ENCODE peak calls at places on chromosomes 13 and 19, in six cellular contexts. J is thoracic aorta; G is tibial artery; V is CD8-positive, alpha-beta memory T cell; Y is CD4-positive, CD25-positive, alpha-beta regulatory T cell; A is Peyer's patch. O is an unnamed sample. For H3K27me3, the result is how much of the 10 kb centered on the place peaks cover.

GRCh38 chr13:55727683-55728082 is 1413.0 kb upstream of the PRR20A start:
- DNase-seq in V (no peak), A (no peak), Y (no peak), G (no peak), J (no peak), O (no peak)

GRCh38 chr19:6677924-6678689 is 8.1 kb upstream of the TNFSF14 start:
- DNase-seq in Y (peak), G (no peak), V (peak), J (no peak), A (peak), O (peak)

GRCh38 chr13:112814905-112815585 is 125.2 kb downstream of the ATP11A start:
- DNase-seq in Y (no peak), J (no peak), V (no peak), G (no peak), A (no peak), O (no peak)

GRCh38 chr19:42461700-42462324 is 19.1 kb upstream of the CXCL17 start:
- DNase-seq in A (no peak), Y (no peak), J (no peak), V (no peak), G (no peak), O (no peak)

GRCh38 chr19:55362990-55363716 is at the start of gene GARIN5B:
- DNase-seq in G (no peak), Y (no peak), A (no peak), J (no peak), V (no peak), O (no peak)

GRCh38 chr19:29266001-29266400 is 53.0 kb upstream of the UQCRFS1 start:
- DNase-seq in J (no peak), Y (no peak), A (no peak), G (no peak), V (no peak), O (no peak)

GRCh38 chr19:40612831-40613668 is 11.9 kb downstream of the LTBP4 start:
- DNase-seq in J (no peak), G (no peak), A (peak), Y (peak), V (peak), O (no peak)

GRCh38 chr13:97720881-97721280 is 232.6 kb upstream of the IPO5 start:
- DNase-seq in Y (no peak), G (no peak), J (no peak), A (no peak), V (no peak), O (no peak)

GRCh38 chr13:45446181-45446580 is 18.6 kb upstream of the COG3 start:
- DNase-seq in J (no peak), Y (no peak), A (no peak), G (no peak), V (no peak), O (no peak)

GRCh38 chr13:95378603-95379002 is 77.4 kb upstream of the ABCC4 start:
- DNase-seq in Y (no peak), J (no peak), V (no peak), G (no peak), A (no peak), O (no peak)

GRCh38 chr13:52847682-52848432 is 583 bp downstream of the PCDH8 start:
- DNase-seq in V (no peak), A (no peak), J (no peak), G (no peak), Y (no peak), O (no peak)

GRCh38 chr13:94251801-94252200 is 227.7 kb downstream of the DCT start:
- DNase-seq in J (no peak), Y (no peak), G (no peak), V (no peak), A (no peak), O (no peak)

GRCh38 chr13:102726430-102726829 is 31.6 kb upstream of the METTL21C start:
- DNase-seq in V (no peak), G (no peak), A (no peak), Y (peak), J (no peak), O (no peak)

GRCh38 chr19:33064778-33065550 is at the start of gene RHPN2:
- DNase-seq in V (peak), Y (peak), A (peak), G (no peak), J (no peak), O (peak)

GRCh38 chr19:43950834-43951626 is at the start of gene ZNF221:
- DNase-seq in G (peak), V (peak), A (peak), J (peak), Y (peak), O (peak)

GRCh38 chr13:93079294-93079693 is 147.3 kb upstream of the GPC6 start:
- DNase-seq in V (no peak), G (no peak), A (no peak), J (no peak), Y (no peak), O (no peak)

GRCh38 chr19:38120471-38121030 is 103.5 kb downstream of the DPF1 start:
- DNase-seq in G (no peak), J (no peak), A (no peak), Y (no peak), V (no peak), O (no peak)

GRCh38 chr13:99647593-99647980 is 146.3 kb downstream of the TM9SF2 start:
- DNase-seq in A (no peak), J (no peak), G (no peak), V (no peak), Y (no peak), O (no peak)

GRCh38 chr19:56066152-56067023 is 54.7 kb downstream of the ZNF787 start:
- DNase-seq in Y (peak), V (peak), J (no peak), G (peak), A (peak), O (peak)

GRCh38 chr19:31979362-31979761 is 366.0 kb upstream of the ZNF507 start:
- DNase-seq in V (no peak), Y (no peak), G (no peak), J (no peak), A (no peak), O (no peak)

GRCh38 chr13:64488731-64489130 is 2741.4 kb downstream of the PCDH9 start:
- DNase-seq in G (no peak), J (no peak), Y (no peak), A (no peak), V (no peak), O (no peak)

GRCh38 chr19:35533822-35534521 is 716 bp downstream of the GAPDHS start:
- DNase-seq in Y (peak), V (no peak), G (no peak), A (no peak), J (no peak), O (peak)

GRCh38 chr19:56332695-56333094 is 18.1 kb upstream of the ZSCAN5A start:
- DNase-seq in G (no peak), Y (no peak), V (no peak), A (no peak), J (no peak), O (no peak)

GRCh38 chr19:1290245-1290698 is 4.6 kb downstream of the EFNA2 start:
- DNase-seq in A (no peak), J (no peak), G (no peak), Y (no peak), V (no peak), O (no peak)

GRCh38 chr19:1293782-1294621 is 8.3 kb downstream of the EFNA2 start:
- DNase-seq in V (no peak), G (no peak), Y (no peak), A (no peak), J (no peak), O (no peak)

GRCh38 chr19:1292419-1293151 is 6.9 kb downstream of the EFNA2 start:
- DNase-seq in V (no peak), G (no peak), Y (no peak), A (no peak), J (no peak), O (no peak)

GRCh38 chr19:1290699-1291651 is 5.3 kb downstream of the EFNA2 start:
- DNase-seq in A (peak), Y (no peak), J (no peak), G (no peak), V (no peak), O (no peak)

DNA sequence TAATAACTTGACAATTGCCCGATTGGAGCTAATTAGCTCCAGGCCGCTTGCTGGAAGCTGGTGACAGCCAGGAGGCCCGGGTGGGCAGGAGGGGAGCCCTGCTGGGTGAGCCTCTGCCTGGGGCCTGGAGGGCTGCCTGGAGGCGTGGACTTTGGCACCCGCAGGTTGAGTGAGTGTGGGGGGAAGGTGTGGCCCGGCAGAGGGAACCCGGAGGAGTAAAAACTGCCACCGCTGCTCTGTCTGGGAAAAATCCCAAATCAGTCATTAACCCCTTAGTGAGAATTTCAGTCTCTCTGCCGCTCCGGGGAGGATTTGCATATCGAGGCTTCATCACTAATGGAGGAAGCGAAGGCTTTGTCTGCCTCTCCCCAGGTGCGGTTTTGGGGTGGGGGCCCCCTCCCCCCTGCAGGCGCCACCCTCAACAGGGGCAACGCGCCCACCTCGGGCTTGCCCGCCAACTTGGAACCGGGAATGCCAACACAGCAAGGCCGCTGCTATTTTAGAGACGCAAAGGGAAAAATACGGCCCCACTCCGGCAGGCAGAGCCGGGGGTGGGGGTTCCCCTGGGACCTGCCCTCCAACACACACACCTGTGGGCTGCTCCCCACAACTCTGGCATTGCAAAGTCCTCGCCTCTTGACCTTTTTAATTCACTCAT is 6.2 kb downstream of the EFNA2 start:
- DNase-seq in V (no peak), G (no peak), J (no peak), A (peak), Y (no peak), O (peak)
- H3K27me3 ChIP-seq in V (under half), G (half or more), J (under half), A (under half), Y (under half), O (under half)

DNA sequence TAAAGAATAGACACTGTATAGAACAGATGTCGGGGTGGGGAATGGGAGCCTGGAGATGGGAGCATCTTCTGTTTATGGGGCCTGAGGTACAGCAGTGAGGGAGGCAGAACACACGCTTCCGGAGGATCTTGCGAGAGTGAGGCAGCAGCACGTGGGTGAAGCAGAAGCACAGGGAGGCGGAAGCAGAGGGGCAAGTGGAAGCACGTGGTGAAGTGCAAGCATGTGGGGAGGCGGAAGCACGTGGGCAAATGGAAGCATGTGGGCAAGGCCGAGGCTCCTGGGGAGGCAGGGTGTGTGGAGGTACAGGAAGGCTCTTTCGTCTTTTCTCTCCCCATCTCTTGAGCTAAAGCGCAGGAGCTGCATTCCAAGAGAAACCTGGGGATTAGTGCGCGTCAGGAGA is 198.4 kb downstream of the ATP8A2 start:
- DNase-seq in G (no peak), A (no peak), V (no peak), Y (no peak), J (no peak), O (no peak)
- H3K27me3 ChIP-seq in G (under half), A (under half), V (under half), Y (under half), J (under half), O (under half)

DNA sequence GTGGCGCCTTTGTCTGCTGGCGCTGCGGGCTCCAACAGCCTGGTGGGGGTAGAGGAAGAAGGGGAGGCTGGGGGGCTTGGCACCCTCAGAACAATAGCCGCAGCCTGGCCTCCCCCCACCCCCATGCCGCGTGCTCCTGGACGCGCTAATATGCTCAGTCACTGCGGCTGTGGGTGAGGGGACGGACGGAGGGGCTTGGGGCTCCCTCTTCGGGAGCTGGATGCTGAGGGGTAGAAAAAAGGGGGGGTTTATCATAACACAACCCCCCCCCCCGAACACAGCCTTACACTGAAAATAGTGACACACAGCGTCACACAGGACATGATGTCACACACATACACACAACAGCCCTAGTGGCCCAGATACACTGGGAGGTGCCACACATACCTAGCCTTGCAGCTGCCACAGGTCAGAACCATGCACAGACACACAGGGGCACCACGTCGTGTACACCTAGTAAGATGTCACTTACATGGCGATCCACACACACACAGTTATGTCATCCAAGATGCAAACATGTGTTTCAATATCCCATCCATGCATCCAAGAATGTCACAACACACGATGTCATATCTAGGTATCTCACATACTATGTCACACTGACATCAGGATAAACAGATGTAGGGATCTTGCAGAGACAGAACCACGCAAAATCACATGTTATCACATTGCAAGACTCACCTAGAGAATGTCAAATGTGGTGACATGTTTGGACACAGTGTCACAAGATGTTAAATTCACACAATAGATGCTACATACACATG is 760 bp downstream of the MAST1 start:
- DNase-seq in G (no peak), V (peak), A (no peak), J (no peak), Y (peak), O (no peak)
- H3K27me3 ChIP-seq in G (half or more), V (half or more), A (under half), J (half or more), Y (under half), O (under half)

GRCh38 chr13:78595458-78595818 is 7.9 kb downstream of the POU4F1 start:
- DNase-seq in V (no peak), G (no peak), Y (no peak), A (no peak), J (no peak), O (no peak)

GRCh38 chr13:78596701-78597550 is 6.4 kb downstream of the POU4F1 start:
- DNase-seq in G (no peak), Y (no peak), A (no peak), V (no peak), J (no peak), O (no peak)

GRCh38 chr13:78593652-78594494 is 9.5 kb downstream of the POU4F1 start:
- DNase-seq in G (no peak), J (no peak), Y (no peak), V (no peak), A (no peak), O (no peak)

GRCh38 chr13:78598382-78598781 is 5.0 kb downstream of the POU4F1 start:
- DNase-seq in Y (no peak), V (no peak), J (no peak), A (no peak), G (no peak), O (no peak)

DNA sequence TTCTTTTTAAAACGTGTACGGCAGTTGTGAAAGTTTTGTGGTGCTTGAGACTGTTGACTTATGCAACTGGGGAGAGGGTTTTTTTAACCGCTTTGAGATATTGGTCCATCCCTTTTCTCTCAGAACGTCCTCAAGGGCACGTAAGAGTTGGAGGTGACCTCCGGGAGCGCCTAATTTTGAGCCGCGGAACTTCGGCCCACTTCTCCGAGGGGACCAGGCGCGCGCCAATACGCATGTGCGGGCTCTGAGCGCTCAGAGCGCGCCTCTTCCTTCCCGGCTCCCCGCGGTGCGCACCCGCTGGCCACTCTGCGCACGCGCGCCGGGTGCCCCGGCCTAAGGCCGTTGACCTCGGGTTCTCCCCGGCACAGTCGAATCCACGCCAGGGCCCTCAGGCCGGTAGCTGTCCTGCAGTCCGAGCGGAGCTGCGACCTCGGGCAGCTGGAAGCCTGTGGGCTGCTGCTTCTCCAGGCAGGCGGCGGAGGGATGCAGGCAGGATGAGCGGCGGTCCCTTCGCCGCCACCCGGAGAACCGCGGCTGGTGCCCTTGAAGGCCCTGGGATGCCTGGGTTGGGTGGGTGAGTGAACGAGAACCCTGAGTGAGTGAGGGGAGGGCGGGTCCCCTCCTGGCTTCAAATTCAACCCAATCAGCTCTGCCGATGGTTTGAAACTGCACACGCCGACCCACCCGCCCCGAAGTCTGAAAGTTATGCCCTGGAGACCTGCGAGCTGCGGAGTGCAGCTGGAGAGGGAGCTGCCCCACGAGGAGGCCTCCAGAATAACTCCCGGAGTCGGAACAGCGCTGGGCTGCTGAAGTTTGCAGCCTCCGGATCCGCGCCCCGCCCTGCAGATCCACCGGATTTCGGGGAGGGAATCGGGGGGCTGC is 7.3 kb downstream of the POU4F1 start:
- DNase-seq in G (no peak), V (no peak), A (no peak), J (no peak), Y (peak), O (peak)
- H3K27me3 ChIP-seq in G (half or more), V (half or more), A (under half), J (under half), Y (half or more), O (under half)

GRCh38 chr19:13507053-13507611 is 853 bp upstream of the CACNA1A start:
- DNase-seq in V (no peak), Y (no peak), A (no peak), G (no peak), J (no peak), O (no peak)
- H3K27me3 ChIP-seq in V (under half), Y (under half), A (under half), G (half or more), J (under half), O (under half)

GRCh38 chr19:53992211-53992610 is 774 bp downstream of the CACNG6 start:
- DNase-seq in J (no peak), G (no peak), A (no peak), Y (no peak), V (no peak), O (no peak)

GRCh38 chr19:53991224-53992113 is at the start of gene CACNG6:
- DNase-seq in A (no peak), G (no peak), J (no peak), V (no peak), Y (no peak), O (no peak)

GRCh38 chr19:53994811-53995210 is 3.4 kb downstream of the CACNG6 start:
- DNase-seq in V (no peak), J (no peak), G (no peak), Y (no peak), A (no peak), O (no peak)

GRCh38 chr19:53993448-53993847 is 2.0 kb downstream of the CACNG6 start:
- DNase-seq in A (no peak), V (no peak), Y (no peak), G (no peak), J (no peak), O (no peak)

GRCh38 chr19:53992815-53993214 is 1.4 kb downstream of the CACNG6 start:
- DNase-seq in J (no peak), G (no peak), V (no peak), A (no peak), Y (no peak), O (no peak)
- H3K27me3 ChIP-seq in J (under half), G (half or more), V (under half), A (under half), Y (under half), O (under half)

GRCh38 chr19:3026768-3027167 is 2.3 kb downstream of the TLE2 start:
- DNase-seq in Y (no peak), G (no peak), A (no peak), J (no peak), V (no peak), O (no peak)

GRCh38 chr19:3028305-3029069 is 593 bp downstream of the TLE2 start:
- DNase-seq in A (no peak), V (no peak), G (no peak), J (no peak), Y (no peak), O (no peak)

GRCh38 chr19:3027292-3027691 is 1.8 kb downstream of the TLE2 start:
- DNase-seq in G (no peak), V (no peak), J (no peak), Y (no peak), A (no peak), O (no peak)

GRCh38 chr19:3029070-3029923 is at the start of gene TLE2:
- DNase-seq in A (peak), G (no peak), V (no peak), Y (no peak), J (no peak), O (no peak)

DNA sequence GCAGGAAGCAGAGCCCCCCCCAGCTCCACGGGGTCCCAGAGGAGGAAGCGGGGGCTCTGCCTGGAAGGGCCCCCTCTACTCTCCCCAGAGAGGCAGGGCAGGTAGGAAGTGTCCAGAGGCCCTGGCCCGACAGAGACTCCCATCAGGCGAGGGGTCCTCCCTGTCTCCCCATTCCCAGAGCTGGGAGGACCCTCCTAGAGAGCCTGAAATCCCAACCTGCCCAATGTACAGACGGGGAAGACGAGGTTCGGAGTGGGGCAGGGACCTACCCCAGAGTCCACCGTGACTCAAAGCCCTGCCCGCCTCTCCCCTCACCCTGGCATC is 1.1 kb downstream of the TLE2 start:
- DNase-seq in G (no peak), Y (no peak), A (no peak), J (no peak), V (no peak), O (no peak)
- H3K27me3 ChIP-seq in G (half or more), Y (under half), A (under half), J (under half), V (under half), O (under half)